ENCODE peak calls at places on chromosome 9, in six cellular contexts. W is astrocyte, P is spleen, T is cardiac muscle cell, D is tibial artery, L is left lung. H is an unnamed sample.
A peak's percentile ranks its signal among the peaks of the same experiment; 100 is the strongest.

GRCh38 chr9:95171001-95171400 is 146.5 kb downstream of the FANCC start:
- DNase-seq in W (peak; percentile 56), L (no peak), D (no peak), P (no peak), T (peak; percentile 45), H (peak; percentile 70)

GRCh38 chr9:117772960-117773359 is 68.8 kb downstream of the TLR4 start:
- DNase-seq in W (peak; percentile 46), L (no peak), T (peak; percentile 31), P (no peak), D (no peak), H (peak; percentile 41)

GRCh38 chr9:28774433-28775029 is 1201.2 kb upstream of the C9orf72 start:
- DNase-seq in T (peak; percentile 40), D (no peak), W (peak; percentile 0), L (no peak), P (no peak), H (no peak)

GRCh38 chr9:33272061-33272460 is 7.2 kb downstream of the CHMP5 start:
- DNase-seq in L (no peak), W (no peak), P (no peak), D (no peak), T (no peak), H (no peak)

GRCh38 chr9:118785456-118785855 is 583.8 kb downstream of the BRINP1 start:
- DNase-seq in W (no peak), P (no peak), D (no peak), T (no peak), L (no peak), H (no peak)

GRCh38 chr9:5578698-5579085 is 50.2 kb upstream of the RIC1 start:
- DNase-seq in L (no peak), W (no peak), T (no peak), D (no peak), P (no peak), H (no peak)

GRCh38 chr9:14031015-14031414 is 282.9 kb downstream of the NFIB start:
- DNase-seq in W (peak; percentile 56), D (peak; percentile 74), T (peak; percentile 95), L (no peak), P (no peak), H (peak; percentile 76)

GRCh38 chr9:72362680-72363139 is 2.3 kb downstream of the ZFAND5 start:
- DNase-seq in P (peak; percentile 81), L (no peak), D (peak; percentile 92), T (peak; percentile 77), W (peak; percentile 65), H (peak; percentile 74)

GRCh38 chr9:79166005-79166404 is 405.8 kb upstream of the TLE4 start:
- DNase-seq in T (peak; percentile 78), W (peak; percentile 35), L (no peak), D (no peak), P (no peak), H (no peak)

GRCh38 chr9:21996438-21996837 is 1.8 kb downstream of the CDKN2B-AS1 start:
- DNase-seq in W (no peak), T (no peak), D (no peak), L (no peak), P (no peak), H (no peak)

GRCh38 chr9:136748201-136748600 is at the start of gene LCN6:
- DNase-seq in T (no peak), D (no peak), P (no peak), W (no peak), L (no peak), H (no peak)

GRCh38 chr9:96417051-96417586 is 1.1 kb downstream of the ZNF367 start:
- DNase-seq in T (peak; percentile 87), P (peak; percentile 97), W (peak; percentile 47), L (peak; percentile 94), D (peak; percentile 93), H (peak; percentile 66)

GRCh38 chr9:96376926-96377874 is 6.3 kb downstream of the SLC35D2 start:
- DNase-seq in W (peak; percentile 85), P (no peak), L (no peak), D (no peak), T (peak; percentile 68), H (peak; percentile 8)

GRCh38 chr9:127347831-127348699 is 48.9 kb upstream of the SLC2A8 start:
- DNase-seq in T (peak; percentile 60), P (no peak), D (no peak), W (peak; percentile 17), L (no peak), H (peak; percentile 55)

GRCh38 chr9:113155911-113156559 is 5.2 kb downstream of the SLC31A2 start:
- DNase-seq in L (no peak), P (no peak), W (no peak), T (no peak), D (no peak), H (no peak)

GRCh38 chr9:30932226-30932625 is 1452.2 kb upstream of the ACO1 start:
- DNase-seq in L (no peak), D (no peak), T (no peak), W (peak; percentile 1), P (no peak), H (no peak)

GRCh38 chr9:127741831-127742434 is 6.8 kb upstream of the TOR2A start:
- DNase-seq in L (peak; percentile 89), D (no peak), W (peak; percentile 10), T (no peak), P (no peak), H (no peak)

GRCh38 chr9:103802068-103802467 is 292.0 kb upstream of the SMC2 start:
- DNase-seq in T (peak; percentile 1), D (no peak), L (no peak), W (peak; percentile 2), P (no peak), H (peak; percentile 62)

GRCh38 chr9:103799959-103800358 is 294.1 kb upstream of the SMC2 start:
- DNase-seq in D (no peak), L (no peak), T (no peak), P (no peak), W (no peak), H (no peak)

GRCh38 chr9:103803245-103803644 is 290.9 kb upstream of the SMC2 start:
- DNase-seq in D (no peak), W (no peak), T (no peak), L (no peak), P (no peak), H (no peak)

GRCh38 chr9:103804077-103804735 is 289.9 kb upstream of the SMC2 start:
- DNase-seq in T (peak; percentile 21), D (no peak), W (peak; percentile 29), L (no peak), P (no peak), H (peak; percentile 53)

DNA sequence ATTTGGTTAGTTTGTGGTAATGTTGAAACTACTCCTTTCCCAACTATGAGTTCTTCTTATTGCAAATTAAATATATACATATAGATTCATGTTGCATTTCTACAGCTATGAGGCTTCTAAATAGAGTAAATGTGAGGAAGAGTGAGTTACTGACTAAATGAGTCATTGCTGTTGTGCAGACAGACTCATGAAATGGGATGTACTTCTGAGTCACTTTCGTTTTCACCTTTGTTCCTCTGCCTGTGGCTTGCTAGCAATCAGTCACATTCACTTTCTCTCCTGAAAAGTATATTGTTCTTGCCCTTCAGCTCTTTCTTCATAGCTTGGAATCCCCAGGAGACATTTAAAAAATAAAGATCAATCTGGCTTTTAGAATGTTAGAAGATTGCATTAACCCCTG is 295.5 kb upstream of the SMC2 start:
- DNase-seq in W (peak; percentile 42), T (peak; percentile 50), L (no peak), P (no peak), D (no peak), H (peak; percentile 87)
- H3K4me3 ChIP-seq in W (no peak overlapping the region), T (no peak overlapping the region), L (no peak overlapping the region), P (no peak overlapping the region), D (no peak overlapping the region), H (no peak overlapping the region)

DNA sequence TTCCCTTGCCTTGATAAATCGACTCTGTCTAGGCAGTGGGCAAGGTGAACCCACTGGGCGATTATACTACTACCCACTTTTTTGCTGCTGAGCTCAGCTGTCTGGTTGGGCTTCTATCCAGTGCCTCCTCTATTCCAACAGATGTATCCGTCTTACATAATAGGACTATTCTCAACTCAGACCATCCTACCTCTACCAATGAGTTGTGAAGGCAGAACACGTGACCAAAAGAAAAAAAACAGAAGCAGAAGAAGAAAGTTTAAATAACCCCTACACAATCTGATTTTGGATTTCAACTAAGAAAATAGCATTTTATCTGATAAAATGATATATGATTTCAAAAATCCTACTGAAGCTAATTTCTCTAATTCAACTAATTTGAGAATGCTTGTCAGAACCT is 16.2 kb upstream of the SHOC1 start:
- DNase-seq in P (no peak), D (no peak), W (no peak), T (no peak), L (no peak), H (no peak)
- TF ChIP-seq CTCF in P (no peak), D (no peak), W (no peak), T (no peak), L (no peak), H (no peak)

DNA sequence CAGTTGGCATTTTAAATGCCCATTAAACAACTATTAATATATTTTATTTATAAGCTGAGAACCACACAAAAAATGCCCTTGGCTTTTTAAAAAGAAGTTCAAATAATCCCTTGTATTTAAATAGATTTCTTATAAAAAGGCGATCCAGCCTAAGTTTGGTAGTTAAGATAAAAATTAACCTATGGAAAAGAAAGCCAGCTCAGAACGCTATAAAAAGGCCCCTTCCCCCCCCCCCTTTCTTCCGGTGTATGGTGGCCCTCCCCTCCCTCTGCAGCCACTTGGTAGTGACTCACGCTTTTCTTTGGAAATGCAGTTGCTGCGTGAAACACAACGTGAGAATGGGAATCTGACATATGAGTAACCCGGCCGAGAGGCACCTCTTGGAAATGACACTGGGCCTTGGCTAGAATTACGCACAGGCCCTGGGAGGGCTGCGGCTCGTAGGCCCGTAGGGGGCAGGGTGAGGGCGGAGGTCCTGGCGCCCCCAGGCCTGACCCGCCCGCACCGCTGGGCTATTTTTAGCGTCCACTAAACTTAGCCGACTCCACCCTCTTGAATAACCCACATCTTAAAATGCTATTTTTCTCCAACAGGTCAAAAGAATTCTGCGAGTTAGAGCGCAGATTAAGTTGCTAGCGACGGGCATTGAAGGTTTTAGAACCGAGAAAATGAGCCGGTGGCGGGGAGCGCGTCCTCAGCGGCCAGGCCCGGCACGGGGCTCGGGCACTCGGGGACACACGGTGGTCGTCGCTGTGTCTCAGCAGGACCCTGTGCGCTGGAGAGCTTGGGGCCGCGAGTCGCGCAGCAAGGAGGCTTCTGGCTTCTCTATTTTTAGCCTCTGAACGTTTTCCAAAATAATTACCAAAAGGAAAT is 168.7 kb downstream of the AUH start:
- DNase-seq in W (peak; percentile 99), P (peak; percentile 88), L (peak; percentile 88), D (peak; percentile 97), T (peak; percentile 99), H (peak; percentile 99)
- H3K27ac ChIP-seq in W (peak overlapping the region; percentile 100), P (peak overlapping the region; percentile 93), L (peak overlapping the region; percentile 94), D (peak overlapping the region; percentile 98), T (peak overlapping the region; percentile 99), H (peak overlapping the region; percentile 99)

DNA sequence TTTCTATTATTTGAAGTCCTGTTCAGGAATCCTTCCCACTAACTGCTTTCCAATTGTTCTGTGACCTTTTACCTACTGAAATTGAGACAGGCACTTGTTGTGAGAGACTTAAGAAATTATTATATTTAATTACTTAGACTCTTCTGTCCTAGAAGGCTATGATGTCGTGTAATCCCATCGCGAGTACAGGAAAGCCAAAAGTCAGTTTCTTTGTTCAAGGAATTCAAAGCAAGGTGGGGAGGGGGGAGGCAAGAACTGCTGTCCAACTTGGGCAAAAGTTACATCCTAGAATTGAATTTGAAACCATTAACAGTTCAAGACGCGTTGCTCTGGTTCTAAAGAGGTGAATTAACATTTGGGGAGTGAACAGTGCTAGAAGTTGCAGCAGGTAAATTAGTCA is 17.9 kb downstream of the NDUFA8 start:
- DNase-seq in P (no peak), T (no peak), L (no peak), D (no peak), W (no peak), H (no peak)
- H3K4me3 ChIP-seq in P (no peak overlapping the region), T (no peak overlapping the region), L (no peak overlapping the region), D (no peak overlapping the region), W (no peak overlapping the region), H (no peak overlapping the region)

GRCh38 chr9:130997925-130998595 is 10.9 kb upstream of the LAMC3 start:
- DNase-seq in D (no peak), L (no peak), P (no peak), T (peak; percentile 74), W (peak; percentile 26), H (peak; percentile 54)
- TF ChIP-seq CTCF in D (peak; percentile 54), L (peak; percentile 39), P (peak; percentile 9), T (peak; percentile 78), W (peak; percentile 56), H (peak; percentile 92)